ENCODE peak calls at places on chromosomes 2 and 18, in ten cellular contexts. H is HFFc6; Q is heart left ventricle; X is breast epithelium; N is stomach; A is transverse colon; L is GM12865; R is WTC11; E is CD4-positive, alpha-beta T cell; U is activated CD8-positive, alpha-beta T cell treated with anti-CD3 and anti-CD28 coated beads for 36 hours. B is an unnamed sample.

GRCh38 chr2:76998713-76999112 is 523.5 kb downstream of the LRRTM4 start:
- DNase-seq in X (no peak), E (no peak), Q (no peak), H (no peak), R (no peak), A (no peak), U (no peak), N (no peak), L (no peak), B (peak; percentile 4)

GRCh38 chr18:9827856-9828793 is 57.6 kb upstream of the TXNDC2 start:
- DNase-seq in H (peak; percentile 98), U (peak; percentile 28), E (no peak), N (peak; percentile 56), X (peak; percentile 72), A (peak; percentile 61), R (no peak), L (no peak), Q (peak; percentile 57), B (peak; percentile 98)

GRCh38 chr2:149486664-149487063 is 100.9 kb downstream of the MMADHC start:
- DNase-seq in R (no peak), L (no peak), N (no peak), E (no peak), A (no peak), Q (no peak), U (no peak), H (no peak), X (no peak), B (no peak)

GRCh38 chr2:99956232-99957030 is 186.0 kb downstream of the AFF3 start:
- DNase-seq in E (no peak), R (no peak), A (no peak), H (no peak), L (no peak), N (no peak), X (no peak), Q (no peak), U (no peak), B (no peak)

GRCh38 chr2:210199186-210199765 is 26.0 kb downstream of the ACADL start:
- DNase-seq in L (peak; percentile 29), R (no peak), X (no peak), A (no peak), N (no peak), H (peak; percentile 29), E (no peak), U (no peak), Q (no peak), B (peak; percentile 56)

GRCh38 chr2:177753682-177754475 is 318.7 kb downstream of the PDE11A start:
- DNase-seq in E (no peak), L (peak; percentile 47), X (no peak), R (peak; percentile 31), N (peak; percentile 27), H (peak; percentile 91), A (peak; percentile 43), Q (peak; percentile 89), U (no peak), B (peak; percentile 69)

GRCh38 chr18:75162978-75163377 is 46.0 kb downstream of the PTGR3 start:
- DNase-seq in N (no peak), E (no peak), H (no peak), L (no peak), Q (no peak), X (no peak), A (no peak), R (no peak), U (no peak), B (no peak)

GRCh38 chr2:222594679-222595078 is 61.2 kb downstream of the FARSB start:
- DNase-seq in L (no peak), H (peak; percentile 76), N (no peak), Q (no peak), A (peak; percentile 28), R (no peak), E (no peak), X (no peak), U (no peak), B (peak; percentile 14)

GRCh38 chr2:44778221-44778654 is 163.3 kb upstream of the SIX3 start:
- DNase-seq in E (no peak), H (no peak), A (no peak), R (peak; percentile 60), X (no peak), L (no peak), N (no peak), Q (no peak), U (no peak), B (peak; percentile 70)

DNA sequence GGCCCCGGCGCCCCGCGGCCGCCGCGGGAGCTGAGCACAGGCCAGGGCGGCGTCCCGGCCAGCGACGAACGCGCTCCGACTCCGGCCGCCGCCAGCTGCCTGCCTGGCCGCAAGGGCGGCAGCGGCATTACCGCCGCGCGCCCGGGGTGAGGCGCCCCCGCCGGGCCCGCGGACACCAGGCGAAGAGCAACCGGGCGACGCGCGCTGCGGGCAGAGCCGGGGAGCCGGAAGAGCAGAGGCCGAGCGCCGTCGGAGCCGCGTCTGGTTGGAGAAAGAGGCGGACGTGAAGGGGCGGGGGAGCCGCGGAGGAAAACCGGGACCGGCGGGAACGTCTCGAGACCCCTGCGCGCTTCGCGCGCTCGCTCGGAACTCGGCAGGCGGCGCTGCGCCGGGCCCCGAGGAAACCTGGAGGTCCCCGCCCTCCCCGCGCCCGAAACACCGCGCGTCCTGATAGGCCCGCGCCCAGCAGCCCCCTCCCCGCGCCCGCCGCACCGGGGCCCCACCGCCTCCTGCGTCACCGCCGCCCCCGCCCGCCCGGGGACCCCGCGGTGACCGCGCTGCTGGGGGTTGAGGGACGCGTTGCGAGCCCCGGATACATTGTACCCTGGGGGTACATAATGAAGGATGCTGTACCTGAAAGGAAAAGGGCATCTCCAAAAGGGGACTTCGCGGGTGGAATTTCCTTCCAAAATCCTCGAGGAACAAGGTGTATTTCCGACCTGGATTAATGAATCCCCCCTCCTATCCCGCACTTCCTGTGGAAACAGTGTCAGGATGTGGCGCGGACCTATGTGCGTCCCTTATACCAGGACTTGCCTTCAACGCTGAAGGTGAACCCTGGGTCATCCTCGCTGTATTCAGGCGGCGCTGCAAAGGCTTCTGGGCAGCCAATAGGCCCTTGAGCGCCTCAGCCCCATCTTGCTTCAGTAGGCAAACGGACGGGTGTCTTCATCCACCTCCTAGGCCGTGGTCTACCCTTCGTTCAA is 1.0 kb upstream of the B4GALT6 start:
- DNase-seq in A (peak; percentile 76), N (peak; percentile 70), L (peak; percentile 95), U (peak; percentile 64), R (peak; percentile 85), X (no peak), H (no peak), E (no peak), Q (peak; percentile 76), B (peak; percentile 87)
- TF ChIP-seq CTCF in A (peak; percentile 47), N (peak; percentile 29), L (peak; percentile 43), U (no peak), R (no peak), X (peak; percentile 46), H (no peak), E (no peak), Q (no peak), B (no peak)

GRCh38 chr2:65637061-65637460 is 204.7 kb upstream of the SPRED2 start:
- DNase-seq in U (no peak), N (no peak), X (no peak), L (no peak), A (no peak), Q (no peak), R (no peak), E (no peak), H (no peak), B (no peak)

GRCh38 chr2:65636024-65636423 is 203.6 kb upstream of the SPRED2 start:
- DNase-seq in X (no peak), E (no peak), A (no peak), Q (no peak), N (no peak), U (no peak), R (no peak), H (no peak), L (no peak), B (no peak)

GRCh38 chr2:65640793-65641103 is 208.3 kb upstream of the SPRED2 start:
- DNase-seq in Q (no peak), X (no peak), R (no peak), H (no peak), E (no peak), L (no peak), U (no peak), N (no peak), A (no peak), B (no peak)

GRCh38 chr2:65639156-65639876 is 206.9 kb upstream of the SPRED2 start:
- DNase-seq in A (no peak), R (no peak), L (no peak), X (peak; percentile 61), N (no peak), H (peak; percentile 23), Q (no peak), E (no peak), U (no peak), B (no peak)

GRCh38 chr2:65638438-65638837 is 206.0 kb upstream of the SPRED2 start:
- DNase-seq in R (no peak), Q (no peak), X (no peak), H (no peak), N (no peak), L (no peak), A (no peak), E (no peak), U (no peak), B (peak; percentile 70)
- TF ChIP-seq CTCF in R (no peak), Q (no peak), X (no peak), H (peak; percentile 47), N (no peak), L (no peak), A (no peak), E (no peak), U (no peak), B (peak; percentile 49)

GRCh38 chr2:120020554-120020953 is 7.7 kb downstream of the EPB41L5 start:
- DNase-seq in X (no peak), A (no peak), N (no peak), E (no peak), R (no peak), L (no peak), U (no peak), H (no peak), Q (no peak), B (no peak)
- TF ChIP-seq CTCF in X (no peak), A (no peak), N (no peak), E (no peak), R (no peak), L (no peak), U (no peak), H (no peak), Q (no peak), B (no peak)

DNA sequence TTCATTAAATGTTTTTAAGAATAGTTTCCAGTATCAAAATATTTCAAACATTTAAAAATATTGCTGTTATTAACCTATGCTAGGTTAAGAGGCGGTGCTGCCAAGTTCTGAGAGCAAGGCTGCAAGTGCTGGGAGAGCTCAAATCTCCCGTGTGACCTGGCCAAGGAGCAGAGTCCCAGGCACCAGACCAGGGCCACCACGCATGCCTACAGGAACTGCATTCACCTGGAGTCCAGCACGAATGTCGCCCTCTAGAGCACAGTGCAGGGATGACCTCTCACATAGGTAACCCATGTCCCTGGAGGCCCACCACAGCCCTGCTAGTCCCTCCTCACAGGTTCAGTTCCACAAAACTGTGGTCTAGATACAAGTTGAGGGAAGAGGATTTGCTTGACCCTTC is 120.4 kb upstream of the POU3F3 start:
- DNase-seq in A (peak; percentile 10), E (no peak), R (peak; percentile 79), L (peak; percentile 58), H (no peak), U (peak; percentile 61), N (no peak), Q (peak; percentile 39), X (no peak), B (peak; percentile 42)
- TF ChIP-seq CTCF in A (peak; percentile 17), E (no peak), R (peak; percentile 80), L (peak; percentile 68), H (peak; percentile 18), U (peak; percentile 37), N (no peak), Q (peak; percentile 21), X (no peak), B (peak; percentile 61)

B was measured in NB4.